ENCODE peak calls at places on chromosomes 5 and 9, in six cellular contexts. One of them, this sample, is unnamed.

GRCh38 chr5:78671609-78672008 is 23.0 kb upstream of the LHFPL2 start:
- DNase-seq in K562: no peak
- DNase-seq in HepG2: peak
- DNase-seq in GM12891: no peak
- DNase-seq in GM12878: no peak
- DNase-seq in SK-N-SH: peak
- DNase-seq in this sample: no peak

GRCh38 chr9:92970467-92970923 is 23.2 kb downstream of the FGD3 start:
- DNase-seq in SK-N-SH: no peak
- DNase-seq in HepG2: no peak
- DNase-seq in K562: no peak
- DNase-seq in GM12878: no peak
- DNase-seq in GM12891: no peak
- DNase-seq in this sample: no peak

GRCh38 chr9:126347911-126348760 is 21.5 kb downstream of the MVB12B start:
- DNase-seq in K562: no peak
- DNase-seq in HepG2: no peak
- DNase-seq in SK-N-SH: no peak
- DNase-seq in GM12891: no peak
- DNase-seq in GM12878: no peak
- DNase-seq in this sample: no peak

GRCh38 chr9:134618163-134618822 is 23.3 kb upstream of the COL5A1 start:
- DNase-seq in SK-N-SH: no peak
- DNase-seq in GM12878: no peak
- DNase-seq in K562: no peak
- DNase-seq in GM12891: no peak
- DNase-seq in HepG2: no peak
- DNase-seq in this sample: no peak

GRCh38 chr5:171270136-171270535 is 38.9 kb upstream of the TLX3 start:
- DNase-seq in GM12878: no peak
- DNase-seq in GM12891: no peak
- DNase-seq in SK-N-SH: no peak
- DNase-seq in HepG2: no peak
- DNase-seq in K562: no peak
- DNase-seq in this sample: no peak

GRCh38 chr5:74665246-74665645 is 19.8 kb upstream of the HEXB start:
- DNase-seq in GM12878: no peak
- DNase-seq in K562: no peak
- DNase-seq in GM12891: no peak
- DNase-seq in SK-N-SH: no peak
- DNase-seq in HepG2: no peak
- DNase-seq in this sample: no peak

GRCh38 chr5:146079695-146080361 is 25.5 kb downstream of the PLAC8L1 start:
- DNase-seq in K562: no peak
- DNase-seq in HepG2: no peak
- DNase-seq in SK-N-SH: no peak
- DNase-seq in GM12878: peak
- DNase-seq in GM12891: no peak
- DNase-seq in this sample: no peak

GRCh38 chr5:17343675-17344074 is 126.2 kb downstream of the BASP1 start:
- DNase-seq in GM12878: peak
- DNase-seq in GM12891: peak
- DNase-seq in SK-N-SH: no peak
- DNase-seq in HepG2: no peak
- DNase-seq in K562: peak
- DNase-seq in this sample: no peak

GRCh38 chr9:132670359-132670815 is at the start of gene GTF3C4:
- DNase-seq in SK-N-SH: peak
- DNase-seq in HepG2: no peak
- DNase-seq in GM12891: peak
- DNase-seq in K562: peak
- DNase-seq in GM12878: no peak
- DNase-seq in this sample: peak

GRCh38 chr5:107217721-107218130 is 453.0 kb downstream of the EFNA5 start:
- DNase-seq in GM12891: no peak
- DNase-seq in HepG2: no peak
- DNase-seq in K562: no peak
- DNase-seq in GM12878: no peak
- DNase-seq in SK-N-SH: no peak
- DNase-seq in this sample: no peak

GRCh38 chr5:159402328-159402727 is 72.0 kb upstream of the IL12B start:
- DNase-seq in K562: no peak
- DNase-seq in GM12891: no peak
- DNase-seq in GM12878: no peak
- DNase-seq in SK-N-SH: no peak
- DNase-seq in HepG2: no peak
- DNase-seq in this sample: no peak

GRCh38 chr5:131005963-131006684 is 158.9 kb downstream of the HINT1 start:
- DNase-seq in HepG2: peak
- DNase-seq in GM12891: no peak
- DNase-seq in K562: no peak
- DNase-seq in GM12878: no peak
- DNase-seq in SK-N-SH: no peak
- DNase-seq in this sample: no peak

GRCh38 chr5:158288258-158288657 is 429.3 kb upstream of the CLINT1 start:
- DNase-seq in K562: no peak
- DNase-seq in GM12878: no peak
- DNase-seq in HepG2: no peak
- DNase-seq in GM12891: no peak
- DNase-seq in SK-N-SH: no peak
- DNase-seq in this sample: no peak

GRCh38 chr5:29853711-29854110 is 1339.8 kb upstream of the CDH6 start:
- DNase-seq in SK-N-SH: no peak
- DNase-seq in GM12891: no peak
- DNase-seq in HepG2: no peak
- DNase-seq in K562: no peak
- DNase-seq in GM12878: no peak
- DNase-seq in this sample: no peak

GRCh38 chr5:153584561-153585359 is 94.3 kb downstream of the GRIA1 start:
- DNase-seq in SK-N-SH: no peak
- DNase-seq in GM12891: no peak
- DNase-seq in GM12878: no peak
- DNase-seq in K562: no peak
- DNase-seq in HepG2: no peak
- DNase-seq in this sample: no peak

GRCh38 chr5:175123542-175123941 is 320.4 kb downstream of the DRD1 start:
- DNase-seq in K562: no peak
- DNase-seq in GM12878: no peak
- DNase-seq in GM12891: no peak
- DNase-seq in HepG2: no peak
- DNase-seq in SK-N-SH: no peak
- DNase-seq in this sample: no peak

GRCh38 chr9:123998278-123998925 is 13.2 kb upstream of the LHX2 start:
- DNase-seq in HepG2: no peak
- DNase-seq in K562: no peak
- DNase-seq in SK-N-SH: no peak
- DNase-seq in GM12891: no peak
- DNase-seq in GM12878: no peak
- DNase-seq in this sample: no peak

GRCh38 chr5:59038169-59039002 is 455.5 kb downstream of the RAB3C start:
- DNase-seq in SK-N-SH: no peak
- DNase-seq in GM12891: no peak
- DNase-seq in K562: no peak
- DNase-seq in GM12878: no peak
- DNase-seq in HepG2: no peak
- DNase-seq in this sample: no peak

GRCh38 chr9:131503626-131504465 is 1.1 kb downstream of the POMT1 start:
- DNase-seq in GM12891: no peak
- DNase-seq in SK-N-SH: peak
- DNase-seq in HepG2: peak
- DNase-seq in GM12878: no peak
- DNase-seq in K562: peak
- DNase-seq in this sample: peak

GRCh38 chr5:126391386-126391785 is 31.8 kb upstream of the GRAMD2B start:
- DNase-seq in SK-N-SH: no peak
- DNase-seq in K562: no peak
- DNase-seq in HepG2: no peak
- DNase-seq in GM12891: no peak
- DNase-seq in GM12878: no peak
- DNase-seq in this sample: no peak

GRCh38 chr5:5304361-5305035 is 118.0 kb upstream of the ICE1 start:
- DNase-seq in GM12891: no peak
- DNase-seq in GM12878: no peak
- DNase-seq in K562: no peak
- DNase-seq in SK-N-SH: no peak
- DNase-seq in HepG2: no peak
- DNase-seq in this sample: no peak

GRCh38 chr9:86923061-86923460 is 24.2 kb downstream of the GAS1 start:
- DNase-seq in GM12891: no peak
- DNase-seq in K562: no peak
- DNase-seq in GM12878: no peak
- DNase-seq in HepG2: no peak
- DNase-seq in SK-N-SH: no peak
- DNase-seq in this sample: no peak

GRCh38 chr5:39420482-39421145 is 4.2 kb downstream of the DAB2 start:
- DNase-seq in SK-N-SH: no peak
- DNase-seq in GM12891: no peak
- DNase-seq in GM12878: no peak
- DNase-seq in K562: no peak
- DNase-seq in HepG2: no peak
- DNase-seq in this sample: no peak
- TF ChIP-seq TAF1 in SK-N-SH: no peak
- TF ChIP-seq TAF1 in GM12891: no peak
- TF ChIP-seq TAF1 in GM12878: no peak
- TF ChIP-seq TAF1 in K562: no peak
- TF ChIP-seq TAF1 in HepG2: no peak
- TF ChIP-seq TAF1 in this sample: no peak

GRCh38 chr9:2014696-2015580 is at the start of gene SMARCA2:
- DNase-seq in K562: peak
- DNase-seq in GM12878: peak
- DNase-seq in GM12891: peak
- DNase-seq in HepG2: peak
- DNase-seq in SK-N-SH: peak
- DNase-seq in this sample: peak
- TF ChIP-seq POLR2AphosphoS5 in K562: peak
- TF ChIP-seq POLR2AphosphoS5 in GM12878: peak
- TF ChIP-seq POLR2AphosphoS5 in GM12891: peak
- TF ChIP-seq POLR2AphosphoS5 in HepG2: peak
- TF ChIP-seq POLR2AphosphoS5 in SK-N-SH: no peak
- TF ChIP-seq POLR2AphosphoS5 in this sample: peak

GRCh38 chr9:112792670-112793069 is 42.1 kb downstream of the SNX30 start:
- DNase-seq in HepG2: no peak
- DNase-seq in GM12878: no peak
- DNase-seq in K562: no peak
- DNase-seq in SK-N-SH: no peak
- DNase-seq in GM12891: no peak
- DNase-seq in this sample: no peak

GRCh38 chr9:112795946-112796345 is 45.4 kb downstream of the SNX30 start:
- DNase-seq in HepG2: no peak
- DNase-seq in GM12891: no peak
- DNase-seq in K562: no peak
- DNase-seq in SK-N-SH: no peak
- DNase-seq in GM12878: no peak
- DNase-seq in this sample: no peak

GRCh38 chr9:112790231-112790774 is 39.7 kb downstream of the SNX30 start:
- DNase-seq in SK-N-SH: no peak
- DNase-seq in K562: no peak
- DNase-seq in HepG2: no peak
- DNase-seq in GM12878: no peak
- DNase-seq in GM12891: no peak
- DNase-seq in this sample: no peak

GRCh38 chr9:112796485-112796884 is 45.9 kb downstream of the SNX30 start:
- DNase-seq in K562: no peak
- DNase-seq in GM12891: no peak
- DNase-seq in HepG2: no peak
- DNase-seq in GM12878: no peak
- DNase-seq in SK-N-SH: no peak
- DNase-seq in this sample: no peak

DNA sequence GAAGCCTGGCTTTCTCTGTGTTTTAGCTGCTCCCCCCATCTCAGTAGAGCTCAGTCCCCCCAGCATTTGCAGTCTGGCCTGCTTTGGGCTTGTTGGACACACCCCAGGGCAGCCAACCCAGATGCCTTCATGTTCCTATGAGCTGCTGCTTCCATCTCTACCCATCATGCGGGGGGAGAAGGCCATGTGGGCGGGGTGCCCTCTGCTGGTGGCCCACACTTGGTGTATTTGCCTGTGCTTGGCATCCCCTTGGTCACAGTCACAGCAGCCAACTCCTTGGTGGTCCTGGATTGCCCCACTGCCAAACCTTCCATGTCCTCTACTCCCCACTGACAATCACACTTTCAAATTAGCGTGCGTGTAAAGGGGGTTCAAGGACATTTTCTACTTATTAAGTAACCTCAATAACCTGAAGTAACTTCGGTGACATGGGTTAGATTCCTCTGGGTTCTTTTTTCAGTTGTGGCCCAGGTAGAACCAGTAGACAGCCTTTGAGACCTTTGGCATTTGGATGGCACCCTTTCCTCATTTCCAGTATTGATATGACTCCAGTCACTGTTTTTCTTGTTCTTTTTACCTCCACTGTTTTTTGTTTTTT is 42.8 kb downstream of the SNX30 start:
- DNase-seq in HepG2: peak
- DNase-seq in K562: peak
- DNase-seq in SK-N-SH: peak
- DNase-seq in GM12878: peak
- DNase-seq in GM12891: peak
- DNase-seq in this sample: peak
- TF ChIP-seq TAF1 in HepG2: no peak
- TF ChIP-seq TAF1 in K562: no peak
- TF ChIP-seq TAF1 in SK-N-SH: no peak
- TF ChIP-seq TAF1 in GM12878: no peak
- TF ChIP-seq TAF1 in GM12891: no peak
- TF ChIP-seq TAF1 in this sample: no peak

DNA sequence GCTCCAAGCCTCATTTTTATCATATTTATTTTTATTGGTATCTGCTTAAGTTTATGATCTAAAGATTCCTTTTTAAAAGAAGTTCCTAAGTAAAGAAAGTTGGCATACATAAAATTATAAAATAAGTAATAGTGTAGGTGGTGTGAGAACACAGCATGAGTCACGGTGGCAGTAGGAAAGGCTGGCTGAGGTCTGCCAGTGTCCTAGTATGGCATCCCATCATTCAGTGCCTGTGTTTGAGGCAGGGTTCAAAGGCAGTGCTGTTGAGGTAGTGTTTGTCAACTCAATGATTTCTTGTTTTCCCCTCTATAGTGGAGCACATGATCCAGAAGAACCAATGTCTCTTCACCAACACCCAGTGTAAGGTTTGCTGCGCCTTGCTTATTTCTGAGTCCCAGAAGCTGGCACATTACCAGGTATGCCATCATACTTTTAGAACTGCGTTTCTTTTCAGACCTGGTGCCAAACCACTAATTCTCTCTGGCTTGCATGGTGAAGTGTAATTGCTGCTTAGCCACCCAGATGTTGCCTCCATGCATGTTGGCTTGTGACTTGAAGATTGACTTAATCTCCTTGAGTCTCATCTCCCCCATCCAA is 18.4 kb downstream of the ZNF346 start:
- DNase-seq in SK-N-SH: no peak
- DNase-seq in HepG2: no peak
- DNase-seq in GM12891: no peak
- DNase-seq in GM12878: no peak
- DNase-seq in K562: no peak
- DNase-seq in this sample: no peak
- TF ChIP-seq POLR2AphosphoS5 in SK-N-SH: no peak
- TF ChIP-seq POLR2AphosphoS5 in HepG2: no peak
- TF ChIP-seq POLR2AphosphoS5 in GM12891: no peak
- TF ChIP-seq POLR2AphosphoS5 in GM12878: no peak
- TF ChIP-seq POLR2AphosphoS5 in K562: no peak
- TF ChIP-seq POLR2AphosphoS5 in this sample: no peak

DNA sequence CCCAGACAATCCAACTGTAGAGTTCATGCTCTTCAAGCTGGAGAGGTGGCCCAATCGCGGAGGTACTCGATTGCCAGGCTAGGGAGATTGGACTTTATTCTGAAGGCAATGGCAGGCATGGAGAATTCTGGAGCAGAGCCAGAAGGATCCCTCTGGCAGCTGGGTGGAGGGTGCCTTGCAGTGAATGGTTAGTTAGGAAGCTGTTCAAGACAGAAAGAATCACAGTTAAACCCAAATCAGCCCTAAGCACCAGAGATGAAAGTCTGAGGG is 182.4 kb downstream of the RGS3 start:
- DNase-seq in SK-N-SH: no peak
- DNase-seq in GM12878: no peak
- DNase-seq in GM12891: no peak
- DNase-seq in K562: no peak
- DNase-seq in HepG2: no peak
- DNase-seq in this sample: no peak
- TF ChIP-seq TAF1 in SK-N-SH: no peak
- TF ChIP-seq TAF1 in GM12878: no peak
- TF ChIP-seq TAF1 in GM12891: no peak
- TF ChIP-seq TAF1 in K562: no peak
- TF ChIP-seq TAF1 in HepG2: no peak
- TF ChIP-seq TAF1 in this sample: no peak

This sample was measured in GM12892.